ENCODE peak calls at places on chromosomes 12 and 14, in ten cellular contexts. S is amygdala, J is NCI-H2029, K is left ventricle myocardium inferior, A is cardiac muscle cell, M is A172, L is sigmoid colon, F is dermis microvascular lymphatic vessel endothelial cell, G is RWPE1, W is cardiac fibroblast. X is an unnamed sample.
A peak's percentile ranks its signal among the peaks of the same experiment; 100 is the strongest.

GRCh38 chr12:3316776-3317480 is 174.1 kb upstream of the PRMT8 start:
- DNase-seq in S (no peak), J (no peak), K (no peak), A (no peak), M (no peak), L (no peak), F (no peak), G (no peak), W (no peak), X (no peak)

GRCh38 chr12:84955298-84955697 is 42.7 kb upstream of the SLC6A15 start:
- DNase-seq in S (no peak), J (no peak), K (no peak), A (no peak), M (peak; percentile 2), L (no peak), F (no peak), G (no peak), W (no peak), X (peak; percentile 5)

GRCh38 chr12:68896881-68897540 is 36.0 kb downstream of the CPM start:
- DNase-seq in S (no peak), J (no peak), K (no peak), A (peak; percentile 30), M (no peak), L (no peak), F (no peak), G (no peak), W (no peak), X (no peak)

GRCh38 chr14:105879503-105879866 is 353.1 kb downstream of the TMEM121 start:
- DNase-seq in S (no peak), J (no peak), K (no peak), A (no peak), M (no peak), L (peak; percentile 50), F (no peak), G (no peak), W (no peak), X (no peak)

GRCh38 chr12:14313379-14313778 is 52.1 kb upstream of the ATF7IP start:
- DNase-seq in S (no peak), J (no peak), K (no peak), A (no peak), M (no peak), L (no peak), F (no peak), G (no peak), W (no peak), X (no peak)

GRCh38 chr14:98136420-98136819 is 1135.6 kb downstream of the BCL11B start:
- DNase-seq in S (no peak), J (no peak), K (no peak), A (no peak), M (no peak), L (no peak), F (no peak), G (no peak), W (no peak), X (no peak)

GRCh38 chr14:96663491-96664067 is 133.6 kb upstream of the VRK1 start:
- DNase-seq in S (no peak), J (no peak), K (no peak), A (no peak), M (no peak), L (no peak), F (no peak), G (no peak), W (no peak), X (no peak)

GRCh38 chr12:115920395-115921183 is 356.9 kb downstream of the MED13L start:
- DNase-seq in S (no peak), J (no peak), K (no peak), A (no peak), M (peak; percentile 9), L (no peak), F (no peak), G (no peak), W (no peak), X (no peak)

GRCh38 chr14:80664576-80664975 is 277.0 kb downstream of the CEP128 start:
- DNase-seq in S (no peak), J (no peak), K (no peak), A (peak; percentile 19), M (peak; percentile 69), L (no peak), F (no peak), G (no peak), W (peak; percentile 3), X (no peak)

GRCh38 chr12:130115646-130116045 is 46.6 kb upstream of the FZD10 start:
- DNase-seq in S (no peak), J (no peak), K (no peak), A (no peak), M (no peak), L (no peak), F (no peak), G (no peak), W (no peak), X (no peak)

GRCh38 chr12:58502236-58502635 is 418.1 kb downstream of the LRIG3 start:
- DNase-seq in S (no peak), J (peak; percentile 78), K (no peak), A (no peak), M (peak; percentile 27), L (no peak), F (no peak), G (no peak), W (no peak), X (no peak)

GRCh38 chr12:2172486-2173214 is 119.9 kb downstream of the CACNA1C start:
- DNase-seq in S (no peak), J (no peak), K (no peak), A (peak; percentile 44), M (no peak), L (peak; percentile 65), F (no peak), G (no peak), W (no peak), X (no peak)

GRCh38 chr14:63413009-63413408 is 94.3 kb upstream of the GPHB5 start:
- DNase-seq in S (no peak), J (no peak), K (no peak), A (no peak), M (no peak), L (no peak), F (no peak), G (no peak), W (peak; percentile 13), X (no peak)

GRCh38 chr14:33285902-33286700 is 347.4 kb downstream of the NPAS3 start:
- DNase-seq in S (no peak), J (no peak), K (no peak), A (no peak), M (no peak), L (no peak), F (no peak), G (no peak), W (no peak), X (no peak)

GRCh38 chr14:33014710-33015109 is 76.0 kb downstream of the NPAS3 start:
- DNase-seq in S (no peak), J (no peak), K (no peak), A (no peak), M (no peak), L (no peak), F (no peak), G (no peak), W (no peak), X (no peak)

GRCh38 chr12:2547273-2548044 is 247.3 kb upstream of the FKBP4 start:
- DNase-seq in S (no peak), J (no peak), K (no peak), A (no peak), M (no peak), L (peak; percentile 27), F (no peak), G (no peak), W (no peak), X (no peak)

GRCh38 chr14:69666698-69667211 is 55.4 kb downstream of the SUSD6 start:
- DNase-seq in S (no peak), J (no peak), K (no peak), A (peak; percentile 44), M (no peak), L (no peak), F (no peak), G (no peak), W (peak; percentile 67), X (no peak)

GRCh38 chr14:71773900-71774481 is 158.2 kb upstream of the RGS6 start:
- DNase-seq in S (no peak), J (no peak), K (no peak), A (no peak), M (no peak), L (no peak), F (no peak), G (no peak), W (no peak), X (no peak)

GRCh38 chr12:10304161-10304574 is 3.5 kb upstream of the KLRD1 start:
- DNase-seq in S (no peak), J (no peak), K (no peak), A (no peak), M (peak; percentile 41), L (no peak), F (no peak), G (no peak), W (peak; percentile 33), X (peak; percentile 62)

GRCh38 chr14:24367506-24368214 is at the start of gene NFATC4:
- DNase-seq in S (peak; percentile 28), J (peak; percentile 88), K (peak; percentile 75), A (peak; percentile 98), M (no peak), L (peak; percentile 95), F (no peak), G (no peak), W (peak; percentile 99), X (peak; percentile 55)

GRCh38 chr14:71566276-71566675 is 366.0 kb upstream of the RGS6 start:
- DNase-seq in S (no peak), J (no peak), K (no peak), A (no peak), M (no peak), L (no peak), F (no peak), G (no peak), W (no peak), X (no peak)

GRCh38 chr14:76456200-76456599 is 80.3 kb downstream of the ESRRB start:
- DNase-seq in S (no peak), J (no peak), K (no peak), A (peak; percentile 46), M (peak; percentile 4), L (no peak), F (peak; percentile 35), G (peak; percentile 20), W (peak; percentile 31), X (peak; percentile 62)

GRCh38 chr12:4282892-4283511 is 9.4 kb downstream of the CCND2 start:
- DNase-seq in S (no peak), J (no peak), K (no peak), A (no peak), M (no peak), L (no peak), F (no peak), G (no peak), W (no peak), X (no peak)

GRCh38 chr12:20368653-20369163 is 371 bp downstream of the PDE3A start:
- DNase-seq in S (no peak), J (no peak), K (peak; percentile 27), A (peak; percentile 68), M (no peak), L (peak; percentile 78), F (no peak), G (no peak), W (peak; percentile 68), X (no peak)

GRCh38 chr12:105352940-105353635 is 22.6 kb downstream of the C12orf75 start:
- DNase-seq in S (no peak), J (peak; percentile 40), K (no peak), A (peak; percentile 9), M (peak; percentile 23), L (no peak), F (peak; percentile 93), G (no peak), W (no peak), X (peak; percentile 47)

GRCh38 chr14:94751321-94751720 is 18.6 kb downstream of the GSC start:
- DNase-seq in S (no peak), J (no peak), K (no peak), A (no peak), M (no peak), L (peak; percentile 18), F (no peak), G (no peak), W (no peak), X (no peak)

GRCh38 chr14:28952707-28953106 is 186.1 kb downstream of the FOXG1 start:
- DNase-seq in S (no peak), J (peak; percentile 73), K (no peak), A (no peak), M (no peak), L (no peak), F (no peak), G (no peak), W (no peak), X (no peak)

GRCh38 chr12:50845021-50845647 is 2.4 kb downstream of the TMPRSS12 start:
- DNase-seq in S (no peak), J (no peak), K (no peak), A (no peak), M (no peak), L (no peak), F (no peak), G (no peak), W (no peak), X (peak; percentile 14)

X was measured in MCF 10A.